ENCODE peak calls at places on chromosomes 12 and 14, in nine cellular contexts. L is GM23338, D is HepG2, G is spleen, N is Panc1, A is suprapubic skin, I is stomach, B is transverse colon, W is HCT116. J is an unnamed sample.

GRCh38 chr12:32917094-32917611 is 20.6 kb upstream of the PKP2 start:
- DNase-seq in L (no peak), D (no peak), G (no peak), N (no peak), A (no peak), I (no peak), B (no peak), W (no peak), J (no peak)

GRCh38 chr14:34012978-34013713 is 62.3 kb upstream of the EGLN3 start:
- DNase-seq in L (no peak), D (no peak), G (no peak), N (no peak), A (no peak), I (no peak), B (no peak), W (no peak), J (no peak)

GRCh38 chr14:90767899-90768298 is 48.3 kb downstream of the TTC7B start:
- DNase-seq in L (no peak), D (no peak), G (no peak), N (no peak), A (no peak), I (no peak), B (no peak), W (no peak), J (no peak)

GRCh38 chr12:3553221-3553620 is 62.2 kb downstream of the PRMT8 start:
- DNase-seq in L (no peak), D (no peak), G (no peak), N (no peak), A (no peak), I (peak), B (no peak), W (no peak), J (no peak)

GRCh38 chr14:87252103-87252502 is 740.9 kb downstream of the GALC start:
- DNase-seq in L (peak), D (no peak), G (no peak), N (no peak), A (no peak), I (no peak), B (no peak), W (no peak), J (no peak)

GRCh38 chr14:105876829-105877228 is 350.4 kb downstream of the TMEM121 start:
- DNase-seq in L (no peak), D (no peak), G (no peak), N (no peak), A (no peak), I (peak), B (peak), W (no peak), J (no peak)

GRCh38 chr14:35287481-35288013 is 4.6 kb upstream of the PSMA6 start:
- DNase-seq in L (no peak), D (no peak), G (no peak), N (no peak), A (no peak), I (peak), B (peak), W (no peak), J (no peak)

GRCh38 chr12:87847147-87847546 is 182.1 kb downstream of the C12orf50 start:
- DNase-seq in L (peak), D (no peak), G (no peak), N (no peak), A (no peak), I (no peak), B (no peak), W (no peak), J (no peak)

GRCh38 chr12:132735496-132735895 is 24.9 kb downstream of the PGAM5 start:
- DNase-seq in L (no peak), D (no peak), G (no peak), N (no peak), A (no peak), I (no peak), B (no peak), W (no peak), J (no peak)

GRCh38 chr14:93337143-93337753 is 4.4 kb upstream of the BTBD7 start:
- DNase-seq in L (peak), D (no peak), G (no peak), N (no peak), A (no peak), I (no peak), B (no peak), W (no peak), J (no peak)

GRCh38 chr12:69240625-69240984 is 1.2 kb downstream of the CPSF6 start:
- DNase-seq in L (peak), D (no peak), G (no peak), N (no peak), A (no peak), I (no peak), B (no peak), W (no peak), J (no peak)

GRCh38 chr12:40762072-40762471 is 69.8 kb downstream of the CNTN1 start:
- DNase-seq in L (no peak), D (no peak), G (no peak), N (no peak), A (no peak), I (no peak), B (no peak), W (no peak), J (no peak)

GRCh38 chr12:56628671-56629458 is 1.3 kb downstream of the BAZ2A start:
- DNase-seq in L (peak), D (peak), G (peak), N (no peak), A (peak), I (peak), B (peak), W (no peak), J (no peak)

GRCh38 chr12:104514127-104514810 is 57.5 kb downstream of the CHST11 start:
- DNase-seq in L (no peak), D (no peak), G (no peak), N (no peak), A (no peak), I (no peak), B (no peak), W (no peak), J (no peak)

GRCh38 chr12:6361834-6362233 is 13.5 kb downstream of the SCNN1A start:
- DNase-seq in L (no peak), D (no peak), G (peak), N (no peak), A (peak), I (peak), B (peak), W (no peak), J (no peak)

GRCh38 chr12:56679834-56680575 is 8.1 kb downstream of the PTGES3 start:
- DNase-seq in L (no peak), D (no peak), G (peak), N (no peak), A (peak), I (no peak), B (no peak), W (no peak), J (no peak)

GRCh38 chr12:46164186-46164585 is 104.7 kb downstream of the SLC38A1 start:
- DNase-seq in L (no peak), D (no peak), G (no peak), N (no peak), A (no peak), I (no peak), B (no peak), W (no peak), J (no peak)

GRCh38 chr12:68440068-68440581 is 108.0 kb upstream of the MDM1 start:
- DNase-seq in L (no peak), D (no peak), G (no peak), N (no peak), A (no peak), I (no peak), B (no peak), W (no peak), J (no peak)

GRCh38 chr12:91786490-91787272 is 359.0 kb downstream of the BTG1 start:
- DNase-seq in L (no peak), D (no peak), G (no peak), N (no peak), A (no peak), I (no peak), B (no peak), W (no peak), J (no peak)

GRCh38 chr14:72894623-72895378 is 900 bp upstream of the DPF3 start:
- DNase-seq in L (peak), D (no peak), G (no peak), N (no peak), A (no peak), I (no peak), B (peak), W (no peak), J (no peak)

GRCh38 chr12:77122236-77122635 is 56.9 kb upstream of the E2F7 start:
- DNase-seq in L (no peak), D (peak), G (no peak), N (peak), A (no peak), I (no peak), B (no peak), W (peak), J (no peak)

GRCh38 chr12:51247523-51248206 is 9.0 kb downstream of the DAZAP2 start:
- DNase-seq in L (peak), D (no peak), G (no peak), N (no peak), A (no peak), I (no peak), B (no peak), W (no peak), J (no peak)

GRCh38 chr12:48980953-48981756 is 3.0 kb downstream of the WNT1 start:
- DNase-seq in L (peak), D (no peak), G (no peak), N (no peak), A (no peak), I (no peak), B (no peak), W (no peak), J (no peak)

GRCh38 chr12:18267427-18267826 is 6.1 kb downstream of the PIK3C2G start:
- DNase-seq in L (no peak), D (no peak), G (no peak), N (no peak), A (no peak), I (no peak), B (no peak), W (no peak), J (no peak)

GRCh38 chr12:88552672-88553079 is 27.6 kb downstream of the KITLG start:
- DNase-seq in L (no peak), D (peak), G (no peak), N (peak), A (no peak), I (no peak), B (no peak), W (no peak), J (no peak)

GRCh38 chr14:71142375-71143038 is 235.2 kb downstream of the PCNX1 start:
- DNase-seq in L (no peak), D (no peak), G (no peak), N (no peak), A (no peak), I (no peak), B (no peak), W (no peak), J (no peak)

GRCh38 chr12:48956279-48957140 is 777 bp downstream of the ARF3 start:
- DNase-seq in L (peak), D (peak), G (peak), N (no peak), A (peak), I (peak), B (peak), W (peak), J (peak)

GRCh38 chr12:10497602-10498001 is 8.1 kb upstream of the EIF2S3B start:
- DNase-seq in L (no peak), D (no peak), G (peak), N (no peak), A (no peak), I (no peak), B (no peak), W (no peak), J (no peak)

GRCh38 chr12:83826112-83826511 is 1086.5 kb downstream of the SLC6A15 start:
- DNase-seq in L (peak), D (no peak), G (no peak), N (peak), A (no peak), I (peak), B (no peak), W (peak), J (no peak)

GRCh38 chr12:89947437-89948265 is 239.0 kb upstream of the ATP2B1 start:
- DNase-seq in L (peak), D (no peak), G (no peak), N (peak), A (no peak), I (no peak), B (no peak), W (no peak), J (no peak)

GRCh38 chr12:51923506-51924365 is 16.4 kb downstream of the ACVRL1 start:
- DNase-seq in L (peak), D (no peak), G (peak), N (peak), A (peak), I (peak), B (peak), W (no peak), J (no peak)

GRCh38 chr12:116540617-116541152 is 18.5 kb upstream of the MAP1LC3B2 start:
- DNase-seq in L (no peak), D (no peak), G (no peak), N (no peak), A (no peak), I (no peak), B (no peak), W (no peak), J (no peak)

GRCh38 chr14:76867536-76868452 is 41.6 kb downstream of the LRRC74A start:
- DNase-seq in L (no peak), D (no peak), G (peak), N (no peak), A (no peak), I (peak), B (peak), W (no peak), J (no peak)
- H3K4me3 ChIP-seq in L (no peak), D (no peak), G (no peak), N (no peak), A (no peak), I (no peak), B (no peak), W (no peak), J (no peak)

GRCh38 chr14:50559990-50560928 is at the start of gene ATL1:
- DNase-seq in L (peak), D (no peak), G (peak), N (no peak), A (peak), I (peak), B (peak), W (peak), J (peak)
- TF ChIP-seq POLR2AphosphoS5 in L (peak), D (no peak), G (no peak), N (no peak), A (peak), I (no peak), B (peak), W (no peak), J (peak)

GRCh38 chr12:70985850-70986249 is 65.3 kb upstream of the PTPRR start:
- DNase-seq in L (no peak), D (no peak), G (no peak), N (no peak), A (no peak), I (no peak), B (no peak), W (no peak), J (no peak)

GRCh38 chr12:70983692-70984091 is 63.2 kb upstream of the PTPRR start:
- DNase-seq in L (peak), D (no peak), G (no peak), N (no peak), A (no peak), I (no peak), B (no peak), W (no peak), J (no peak)

GRCh38 chr12:70982286-70982685 is 61.7 kb upstream of the PTPRR start:
- DNase-seq in L (no peak), D (no peak), G (no peak), N (no peak), A (no peak), I (no peak), B (no peak), W (no peak), J (no peak)

DNA sequence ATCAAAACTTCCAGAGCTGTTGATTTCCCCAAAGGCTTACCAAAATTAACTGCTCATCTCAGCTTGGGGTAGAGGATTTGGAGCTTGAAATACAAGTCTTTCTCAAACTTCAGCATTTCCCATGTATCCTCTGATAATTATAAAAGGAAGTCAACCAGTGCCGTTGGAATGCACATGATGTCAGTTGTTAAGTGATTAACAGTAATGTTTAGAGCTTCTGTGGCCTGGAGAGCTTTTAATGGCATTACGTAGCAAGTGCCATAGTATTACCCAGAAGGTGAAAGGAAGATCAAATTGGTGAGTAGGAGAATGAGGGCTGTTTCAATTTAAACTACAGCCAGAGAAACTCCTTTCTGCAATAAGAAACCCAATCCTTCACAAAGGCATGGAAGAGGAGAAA is 62.5 kb upstream of the PTPRR start:
- DNase-seq in L (no peak), D (no peak), G (no peak), N (no peak), A (no peak), I (no peak), B (no peak), W (no peak), J (no peak)
- H3K4me3 ChIP-seq in L (no peak), D (no peak), G (no peak), N (no peak), A (no peak), I (no peak), B (no peak), W (no peak), J (no peak)

DNA sequence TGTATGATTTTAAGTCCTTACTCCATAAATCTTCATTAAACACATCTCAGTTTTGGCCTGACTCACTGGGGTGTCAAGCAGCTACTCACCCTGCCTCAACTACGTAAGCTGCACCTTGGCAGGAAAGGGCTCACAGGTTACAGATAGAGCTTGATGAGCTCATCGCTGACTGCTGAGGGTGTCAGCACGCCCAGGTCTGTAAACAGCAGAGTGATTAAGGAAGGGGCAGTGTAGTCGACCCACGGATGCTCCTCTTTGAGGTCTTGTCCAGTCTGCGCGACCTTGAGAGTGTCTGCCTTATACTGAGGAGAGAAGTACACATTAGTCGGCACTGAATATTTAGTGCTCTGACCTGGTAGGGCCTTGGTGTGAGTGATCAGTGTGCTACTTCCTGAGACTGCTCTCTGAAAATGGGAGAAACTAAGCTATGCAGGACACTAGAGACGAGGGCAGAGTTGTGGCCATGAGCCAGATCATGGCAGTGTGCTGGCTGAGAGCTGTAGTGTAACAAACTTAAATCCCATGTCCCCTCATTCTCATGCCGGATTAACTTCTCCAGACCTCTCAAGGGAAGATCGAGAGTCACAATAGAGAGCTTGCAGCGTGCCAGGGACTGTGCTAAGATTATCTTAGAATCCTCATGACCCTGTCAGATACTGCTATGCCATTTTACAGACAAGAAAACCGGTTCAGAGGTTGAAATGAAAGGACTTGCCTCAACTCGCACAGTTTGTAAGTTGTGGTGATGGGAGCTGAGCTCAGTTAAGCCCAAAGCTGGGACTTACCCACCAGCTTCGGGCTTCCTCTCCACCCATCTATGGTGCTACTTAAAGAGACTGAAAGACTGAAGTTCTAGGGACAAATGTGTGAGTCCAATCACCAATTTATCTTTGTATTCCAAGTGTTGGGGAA is 11.6 kb downstream of the EIF2B1 start:
- DNase-seq in L (no peak), D (no peak), G (no peak), N (no peak), A (no peak), I (no peak), B (no peak), W (no peak), J (no peak)
- TF ChIP-seq POLR2AphosphoS5 in L (no peak), D (no peak), G (peak), N (no peak), A (no peak), I (no peak), B (no peak), W (no peak), J (no peak)

GRCh38 chr12:111028830-111029229 is 108.5 kb upstream of the MYL2 start:
- DNase-seq in L (peak), D (no peak), G (no peak), N (no peak), A (no peak), I (no peak), B (no peak), W (no peak), J (no peak)

GRCh38 chr12:111027431-111027830 is 107.1 kb upstream of the MYL2 start:
- DNase-seq in L (no peak), D (no peak), G (no peak), N (no peak), A (no peak), I (no peak), B (no peak), W (no peak), J (no peak)

GRCh38 chr12:111029732-111030131 is 109.4 kb upstream of the MYL2 start:
- DNase-seq in L (peak), D (no peak), G (peak), N (no peak), A (no peak), I (no peak), B (no peak), W (no peak), J (no peak)

GRCh38 chr12:111030800-111031199 is 110.4 kb upstream of the MYL2 start:
- DNase-seq in L (no peak), D (no peak), G (no peak), N (no peak), A (no peak), I (no peak), B (no peak), W (no peak), J (no peak)

GRCh38 chr12:111029305-111029704 is 108.9 kb upstream of the MYL2 start:
- DNase-seq in L (no peak), D (no peak), G (peak), N (no peak), A (no peak), I (no peak), B (no peak), W (no peak), J (no peak)
- H3K4me3 ChIP-seq in L (no peak), D (no peak), G (no peak), N (no peak), A (no peak), I (no peak), B (no peak), W (no peak), J (no peak)

GRCh38 chr12:57754411-57755193 is at the start of gene MARCHF9:
- DNase-seq in L (peak), D (no peak), G (peak), N (no peak), A (peak), I (peak), B (peak), W (no peak), J (no peak)
- TF ChIP-seq POLR2AphosphoS5 in L (peak), D (no peak), G (no peak), N (no peak), A (no peak), I (no peak), B (peak), W (peak), J (no peak)